ENCODE peak calls at places on chromosome 4, in seven cellular contexts. L is activated T-cell treated with anti-CD3 and anti-CD28 coated beads, Interleukin-2, amount 50 U/mL, for 4 hours; B is NCI-H2171 treated with DMSO at 0.1 percent for 48 hours; J is iPS-NIHi11; K is central memory CD4-positive, alpha-beta T cell; S is mesothelial cell of epicardium; T is A673. C is an unnamed sample.

GRCh38 chr4:22389240-22389871 is 126.5 kb downstream of the ADGRA3 start:
- DNase-seq in L (no peak), B (peak; percentile 36), J (peak; percentile 62), K (peak; percentile 1), S (peak; percentile 50), T (peak; percentile 65), C (no peak)

GRCh38 chr4:15695240-15695699 is 7.6 kb upstream of the BST1 start:
- DNase-seq in L (no peak), B (no peak), J (peak; percentile 23), K (no peak), S (no peak), T (no peak), C (no peak)

GRCh38 chr4:78642934-78643333 is 91.4 kb downstream of the ANXA3 start:
- DNase-seq in L (no peak), B (no peak), J (no peak), K (no peak), S (no peak), T (no peak), C (no peak)

GRCh38 chr4:182240161-182241130 is 2.8 kb upstream of the TENM3 start:
- DNase-seq in L (no peak), B (no peak), J (no peak), K (no peak), S (peak; percentile 50), T (no peak), C (no peak)

GRCh38 chr4:74499986-74500781 is 55.2 kb downstream of the AREG start:
- DNase-seq in L (no peak), B (no peak), J (no peak), K (no peak), S (no peak), T (no peak), C (no peak)

GRCh38 chr4:115720611-115721010 is 607.2 kb upstream of the NDST4 start:
- DNase-seq in L (no peak), B (no peak), J (no peak), K (no peak), S (no peak), T (no peak), C (no peak)

GRCh38 chr4:154467886-154468285 is 23.7 kb downstream of the DCHS2 start:
- DNase-seq in L (no peak), B (no peak), J (no peak), K (no peak), S (no peak), T (no peak), C (no peak)

GRCh38 chr4:85741421-85741820 is 266.5 kb downstream of the ARHGAP24 start:
- DNase-seq in L (no peak), B (no peak), J (no peak), K (no peak), S (no peak), T (no peak), C (no peak)

GRCh38 chr4:71229477-71230257 is 109.2 kb upstream of the SLC4A4 start:
- DNase-seq in L (no peak), B (peak; percentile 50), J (peak; percentile 64), K (no peak), S (peak; percentile 41), T (peak; percentile 49), C (no peak)

GRCh38 chr4:4856071-4857000 is 3.1 kb upstream of the MSX1 start:
- DNase-seq in L (no peak), B (peak; percentile 47), J (no peak), K (no peak), S (no peak), T (no peak), C (no peak)

GRCh38 chr4:151215295-151215694 is 61.7 kb upstream of the PRSS48 start:
- DNase-seq in L (no peak), B (no peak), J (no peak), K (no peak), S (no peak), T (no peak), C (no peak)

GRCh38 chr4:119300388-119301131 is 21.4 kb downstream of the FABP2 start:
- DNase-seq in L (peak; percentile 86), B (no peak), J (peak; percentile 92), K (peak; percentile 89), S (peak; percentile 92), T (peak; percentile 92), C (peak; percentile 91)

GRCh38 chr4:185637162-185637875 is 102.0 kb upstream of the PDLIM3 start:
- DNase-seq in L (no peak), B (no peak), J (no peak), K (no peak), S (no peak), T (no peak), C (no peak)

GRCh38 chr4:83890816-83891215 is 354.9 kb downstream of the GPAT3 start:
- DNase-seq in L (no peak), B (no peak), J (no peak), K (no peak), S (no peak), T (no peak), C (no peak)

GRCh38 chr4:174218127-174218790 is 65.2 kb downstream of the FBXO8 start:
- DNase-seq in L (no peak), B (no peak), J (peak; percentile 24), K (no peak), S (no peak), T (no peak), C (no peak)

GRCh38 chr4:150078996-150079581 is 844 bp downstream of the DCLK2 start:
- DNase-seq in L (no peak), B (peak; percentile 53), J (peak; percentile 60), K (no peak), S (peak; percentile 65), T (peak; percentile 60), C (peak; percentile 66)

GRCh38 chr4:25100710-25101109 is 59.5 kb downstream of the SEPSECS start:
- DNase-seq in L (no peak), B (no peak), J (no peak), K (no peak), S (no peak), T (no peak), C (no peak)

GRCh38 chr4:16449381-16449780 is 223.1 kb upstream of the TAPT1 start:
- DNase-seq in L (no peak), B (no peak), J (no peak), K (no peak), S (no peak), T (no peak), C (no peak)

GRCh38 chr4:25485104-25485503 is 108.0 kb downstream of the ANAPC4 start:
- DNase-seq in L (no peak), B (no peak), J (no peak), K (no peak), S (no peak), T (no peak), C (no peak)

GRCh38 chr4:21512351-21512750 is 436.2 kb downstream of the KCNIP4 start:
- DNase-seq in L (no peak), B (peak; percentile 1), J (peak; percentile 47), K (no peak), S (no peak), T (peak; percentile 48), C (no peak)

GRCh38 chr4:124640037-124640730 is 72.3 kb downstream of the ANKRD50 start:
- DNase-seq in L (no peak), B (no peak), J (no peak), K (no peak), S (no peak), T (peak; percentile 55), C (no peak)

GRCh38 chr4:24105183-24106039 is 215.6 kb upstream of the PPARGC1A start:
- DNase-seq in L (no peak), B (no peak), J (no peak), K (no peak), S (no peak), T (no peak), C (no peak)

C was measured in naive B cell.